ENCODE peak calls at places on chromosomes 2 and 18, in ten cellular contexts. G, Z, D, V, C, K, T, R, J and O are unnamed samples. For H3K4me1, the result is how much of the 10 kb centered on the place peaks cover.

GRCh38 chr2:183487316-183487715 is 363.1 kb downstream of the NUP35 start:
- DNase-seq in G (no peak), Z (no peak), D (no peak), V (no peak), C (no peak), K (no peak), T (no peak), R (no peak), J (no peak), O (no peak)

GRCh38 chr18:58565021-58565420 is 63.9 kb downstream of the ALPK2 start:
- DNase-seq in G (no peak), Z (no peak), D (no peak), V (no peak), C (no peak), K (no peak), T (no peak), R (no peak), J (no peak), O (no peak)

GRCh38 chr2:17030070-17030469 is 364.4 kb upstream of the CYRIA start:
- DNase-seq in G (no peak), Z (no peak), D (no peak), V (no peak), C (no peak), K (no peak), T (no peak), R (no peak), J (no peak), O (no peak)

GRCh38 chr2:69366-70344 is 23.4 kb upstream of the FAM110C start:
- DNase-seq in G (no peak), Z (peak), D (no peak), V (no peak), C (no peak), K (no peak), T (no peak), R (no peak), J (no peak), O (peak)

GRCh38 chr2:218320704-218321336 is 28.5 kb upstream of the TMBIM1 start:
- DNase-seq in G (no peak), Z (no peak), D (no peak), V (no peak), C (no peak), K (no peak), T (no peak), R (no peak), J (no peak), O (no peak)

GRCh38 chr18:72375628-72376027 is 168.5 kb downstream of the CBLN2 start:
- DNase-seq in G (no peak), Z (no peak), D (no peak), V (no peak), C (no peak), K (peak), T (no peak), R (no peak), J (no peak), O (no peak)

GRCh38 chr2:237132799-237133198 is 47.1 kb downstream of the COPS8 start:
- DNase-seq in G (no peak), Z (peak), D (no peak), V (peak), C (no peak), K (no peak), T (no peak), R (no peak), J (no peak), O (no peak)

GRCh38 chr2:160970052-160970846 is 190.0 kb upstream of the TANK start:
- DNase-seq in G (no peak), Z (peak), D (no peak), V (peak), C (no peak), K (peak), T (no peak), R (no peak), J (no peak), O (no peak)

GRCh38 chr2:206442854-206443734 is at the start of gene ADAM23:
- DNase-seq in G (no peak), Z (peak), D (no peak), V (peak), C (no peak), K (peak), T (no peak), R (no peak), J (no peak), O (no peak)

GRCh38 chr18:57869228-57869627 is 66.1 kb upstream of the ATP8B1 start:
- DNase-seq in G (no peak), Z (no peak), D (no peak), V (no peak), C (no peak), K (peak), T (no peak), R (no peak), J (no peak), O (no peak)

GRCh38 chr2:26978061-26978596 is 7.7 kb downstream of the MAPRE3 start:
- DNase-seq in G (no peak), Z (no peak), D (no peak), V (no peak), C (peak), K (no peak), T (peak), R (no peak), J (no peak), O (peak)

GRCh38 chr2:27013738-27014137 is 19.0 kb upstream of the TMEM214 start:
- DNase-seq in G (no peak), Z (no peak), D (no peak), V (no peak), C (no peak), K (no peak), T (no peak), R (no peak), J (no peak), O (no peak)

GRCh38 chr2:151408788-151409600 is 708 bp upstream of the RIF1 start:
- DNase-seq in G (no peak), Z (peak), D (no peak), V (no peak), C (no peak), K (no peak), T (no peak), R (no peak), J (no peak), O (no peak)

GRCh38 chr2:107008843-107009242 is 122.9 kb upstream of the ST6GAL2 start:
- DNase-seq in G (no peak), Z (no peak), D (no peak), V (no peak), C (no peak), K (no peak), T (no peak), R (no peak), J (no peak), O (no peak)

GRCh38 chr2:127066942-127067341 is 40.0 kb downstream of the BIN1 start:
- DNase-seq in G (peak), Z (no peak), D (no peak), V (no peak), C (no peak), K (peak), T (no peak), R (no peak), J (no peak), O (no peak)

DNA sequence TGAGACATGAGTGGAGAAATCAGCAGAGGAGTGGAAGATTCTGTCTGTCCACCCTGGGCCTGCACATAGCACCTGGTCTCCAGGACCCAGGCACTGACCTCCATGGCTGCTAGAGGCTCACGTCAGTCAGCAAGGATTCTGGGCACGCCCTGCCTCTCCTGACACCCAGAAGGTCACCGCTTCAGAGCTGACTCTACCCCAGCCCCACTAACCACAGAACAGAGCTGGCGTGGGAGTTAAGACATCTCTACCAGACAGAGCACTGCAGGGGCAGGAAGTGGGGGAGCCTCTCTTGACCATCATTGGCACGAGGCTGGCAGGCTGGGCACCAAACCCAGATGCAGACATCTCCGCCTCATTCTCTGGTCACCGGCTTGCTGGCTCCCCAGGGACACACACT is 3.0 kb downstream of the ADCY3 start:
- DNase-seq in G (no peak), Z (no peak), D (no peak), V (no peak), C (no peak), K (peak), T (peak), R (no peak), J (peak), O (no peak)
- H3K4me3 ChIP-seq in G (peak), Z (no peak), D (no peak), V (no peak), C (no peak), K (peak), T (peak), R (no peak), J (peak), O (no peak)

GRCh38 chr18:44788334-44788733 is 107.6 kb downstream of the SETBP1 start:
- DNase-seq in G (no peak), Z (no peak), D (no peak), V (no peak), C (no peak), K (no peak), T (no peak), R (no peak), J (no peak), O (no peak)

GRCh38 chr18:44792456-44793080 is 111.9 kb downstream of the SETBP1 start:
- DNase-seq in G (no peak), Z (no peak), D (no peak), V (no peak), C (no peak), K (no peak), T (no peak), R (no peak), J (no peak), O (no peak)

GRCh38 chr18:44790860-44791259 is 110.2 kb downstream of the SETBP1 start:
- DNase-seq in G (no peak), Z (no peak), D (no peak), V (no peak), C (no peak), K (no peak), T (no peak), R (no peak), J (no peak), O (no peak)

GRCh38 chr18:44791520-44791919 is 110.8 kb downstream of the SETBP1 start:
- DNase-seq in G (no peak), Z (no peak), D (no peak), V (no peak), C (no peak), K (peak), T (no peak), R (no peak), J (no peak), O (no peak)

DNA sequence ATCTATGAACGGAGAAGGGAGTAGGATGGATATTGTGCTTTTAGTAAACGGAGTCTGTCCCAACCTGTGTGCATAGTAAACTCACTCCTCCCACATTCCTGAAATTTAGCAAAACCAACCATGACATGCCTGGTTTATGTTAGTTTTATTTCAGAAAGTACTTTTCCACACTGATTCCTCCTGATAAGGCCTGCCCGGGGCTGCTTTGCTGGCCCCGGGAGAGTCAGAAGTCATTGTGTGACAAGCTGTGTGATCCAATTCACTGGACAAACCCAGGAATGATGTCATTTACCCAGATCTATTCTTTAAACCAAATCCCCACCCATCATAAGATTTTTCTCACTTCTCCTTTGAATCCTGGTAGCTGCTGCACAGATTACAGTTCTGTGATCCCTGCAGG is 109.0 kb downstream of the SETBP1 start:
- DNase-seq in G (no peak), Z (no peak), D (no peak), V (peak), C (no peak), K (no peak), T (no peak), R (no peak), J (no peak), O (no peak)
- H3K4me1 ChIP-seq in G (under half), Z (under half), D (under half), V (under half), C (under half), K (under half), T (under half), R (under half), J (under half), O (under half)

GRCh38 chr2:241901500-241902351 is 32.2 kb downstream of the RTP5 start:
- DNase-seq in G (no peak), Z (peak), D (peak), V (peak), C (peak), K (peak), T (peak), R (no peak), J (peak), O (peak)
- TF ChIP-seq CTCF in G (no peak), Z (no peak), D (no peak), V (no peak), C (no peak), K (no peak), T (no peak), R (no peak), J (no peak), O (peak)

DNA sequence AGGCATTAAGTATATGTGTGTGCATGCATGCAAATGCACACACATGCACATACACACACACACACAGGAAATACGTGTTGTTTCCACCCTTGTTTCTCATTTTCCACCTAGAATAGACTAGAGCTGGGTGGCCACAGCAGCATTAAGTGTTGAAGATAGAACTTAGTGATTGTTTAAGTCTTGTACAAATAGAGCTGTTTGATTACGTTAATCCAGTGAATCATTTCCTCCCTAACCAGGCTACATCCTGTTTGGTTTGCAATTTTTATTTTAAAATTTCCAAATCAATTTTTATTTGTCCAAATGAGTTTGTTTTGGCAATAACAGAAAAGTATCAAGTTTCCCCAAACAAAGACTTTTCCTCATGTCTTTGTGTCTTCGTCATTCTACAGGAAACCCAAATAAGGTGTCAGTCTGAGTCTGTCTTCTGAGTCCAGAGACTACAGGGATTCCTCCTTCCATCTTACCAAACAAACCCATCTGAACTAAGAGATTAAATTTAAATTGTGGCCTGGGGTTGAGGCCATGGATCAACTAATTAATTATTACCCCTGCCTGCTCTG is 74.6 kb upstream of the GALNT5 start:
- DNase-seq in G (no peak), Z (no peak), D (no peak), V (no peak), C (no peak), K (peak), T (no peak), R (no peak), J (no peak), O (no peak)
- H3K4me3 ChIP-seq in G (no peak), Z (no peak), D (no peak), V (no peak), C (no peak), K (no peak), T (no peak), R (no peak), J (no peak), O (no peak)